ENCODE peak calls at places on chromosomes 16 and 17, in five cellular contexts. A is Peyer's patch, S is spleen, U is stomach, G is heart left ventricle. T is an unnamed sample.

GRCh38 chr17:46063239-46063638 is 64.2 kb downstream of the STH start:
- DNase-seq in U (no peak), A (no peak), S (no peak), G (no peak), T (peak)

GRCh38 chr17:78346605-78347250 is 13.1 kb downstream of the SOCS3 start:
- DNase-seq in U (no peak), A (no peak), G (peak), S (no peak), T (no peak)

GRCh38 chr16:49980166-49980565 is 44.9 kb upstream of the CNEP1R1 start:
- DNase-seq in A (no peak), G (no peak), U (no peak), S (no peak), T (no peak)

GRCh38 chr16:87966685-87967185 is 15.5 kb downstream of the BANP start:
- DNase-seq in S (peak), A (no peak), G (no peak), U (peak), T (no peak)

GRCh38 chr17:73139296-73139695 is 25.5 kb upstream of the SSTR2 start:
- DNase-seq in S (no peak), U (no peak), A (no peak), G (no peak), T (no peak)

GRCh38 chr17:31657876-31658275 is 201.2 kb downstream of the COPRS start:
- DNase-seq in S (peak), A (no peak), U (no peak), G (no peak), T (no peak)

GRCh38 chr17:50096092-50096491 is 941 bp downstream of the PDK2 start:
- DNase-seq in S (no peak), G (peak), A (no peak), U (peak), T (no peak)

GRCh38 chr17:42906772-42907171 is 6.2 kb downstream of the G6PC1 start:
- DNase-seq in U (no peak), S (no peak), G (no peak), A (no peak), T (no peak)

GRCh38 chr17:79915850-79916430 is 76.7 kb upstream of the CBX4 start:
- DNase-seq in U (peak), G (peak), S (peak), A (no peak), T (no peak)

GRCh38 chr17:49217651-49218413 is 7.3 kb downstream of the ABI3 start:
- DNase-seq in S (peak), G (peak), U (peak), A (peak), T (peak)

GRCh38 chr16:56514845-56515244 is 5.0 kb downstream of the BBS2 start:
- DNase-seq in G (no peak), U (no peak), A (no peak), S (no peak), T (no peak)

GRCh38 chr16:83623091-83623730 is 184.6 kb upstream of the HSBP1 start:
- DNase-seq in U (no peak), S (no peak), G (no peak), A (no peak), T (no peak)

GRCh38 chr17:17713839-17714238 is 32.6 kb downstream of the RAI1 start:
- DNase-seq in S (no peak), U (peak), A (no peak), G (no peak), T (no peak)

GRCh38 chr16:89949756-89950155 is 1.2 kb downstream of the DEF8 start:
- DNase-seq in U (no peak), G (no peak), S (no peak), A (no peak), T (no peak)

GRCh38 chr16:11572301-11572995 is 14.3 kb downstream of the LITAF start:
- DNase-seq in A (peak), G (no peak), U (no peak), S (peak), T (no peak)

GRCh38 chr17:28395968-28396367 is 10.0 kb downstream of the SLC46A1 start:
- DNase-seq in G (no peak), U (no peak), S (no peak), A (no peak), T (no peak)

GRCh38 chr16:88194397-88195020 is 188.2 kb upstream of the ZNF469 start:
- DNase-seq in G (no peak), S (no peak), A (no peak), U (no peak), T (peak)

GRCh38 chr17:41965694-41966375 is 760 bp upstream of the CNP start:
- DNase-seq in A (peak), S (peak), G (peak), U (peak), T (no peak)

GRCh38 chr16:88665148-88665547 is 2.3 kb upstream of the MVD start:
- DNase-seq in U (peak), G (no peak), A (no peak), S (no peak), T (no peak)

GRCh38 chr16:680967-681745 is 946 bp downstream of the STUB1 start:
- DNase-seq in S (peak), U (peak), A (no peak), G (no peak), T (peak)

GRCh38 chr16:46607529-46607928 is 13.7 kb downstream of the SHCBP1 start:
- DNase-seq in A (no peak), U (no peak), S (no peak), G (no peak), T (no peak)

GRCh38 chr17:77328823-77329740 is 188.3 kb downstream of the SEC14L1 start:
- DNase-seq in A (peak), U (peak), G (no peak), S (peak), T (no peak)

GRCh38 chr17:46995841-46996571 is 17.0 kb upstream of the RPRML start:
- DNase-seq in U (no peak), A (no peak), G (no peak), S (no peak), T (no peak)

GRCh38 chr17:78735832-78736525 is 46.1 kb downstream of the CYTH1 start:
- DNase-seq in U (no peak), A (no peak), G (no peak), S (no peak), T (no peak)

GRCh38 chr17:12227547-12227946 is 206.9 kb downstream of the MAP2K4 start:
- DNase-seq in U (no peak), S (no peak), G (no peak), A (no peak), T (no peak)

GRCh38 chr17:11880714-11881113 is 116.6 kb downstream of the ZNF18 start:
- DNase-seq in U (no peak), G (no peak), A (no peak), S (no peak), T (no peak)

GRCh38 chr17:28327031-28327607 is 8.1 kb downstream of the TMEM97 start:
- DNase-seq in S (no peak), G (no peak), U (peak), A (peak), T (no peak)

GRCh38 chr17:62688398-62689140 is 61.1 kb downstream of the MRC2 start:
- DNase-seq in U (no peak), G (peak), A (no peak), S (no peak), T (no peak)

GRCh38 chr16:84004442-84004841 is 36.4 kb downstream of the NECAB2 start:
- DNase-seq in A (no peak), G (no peak), S (no peak), U (no peak), T (no peak)

GRCh38 chr17:57861000-57861736 is 11.3 kb upstream of the MRPS23 start:
- DNase-seq in A (peak), G (peak), U (peak), S (peak), T (no peak)

GRCh38 chr17:62668091-62668804 is 40.8 kb downstream of the MRC2 start:
- DNase-seq in U (no peak), S (no peak), A (no peak), G (no peak), T (no peak)

DNA sequence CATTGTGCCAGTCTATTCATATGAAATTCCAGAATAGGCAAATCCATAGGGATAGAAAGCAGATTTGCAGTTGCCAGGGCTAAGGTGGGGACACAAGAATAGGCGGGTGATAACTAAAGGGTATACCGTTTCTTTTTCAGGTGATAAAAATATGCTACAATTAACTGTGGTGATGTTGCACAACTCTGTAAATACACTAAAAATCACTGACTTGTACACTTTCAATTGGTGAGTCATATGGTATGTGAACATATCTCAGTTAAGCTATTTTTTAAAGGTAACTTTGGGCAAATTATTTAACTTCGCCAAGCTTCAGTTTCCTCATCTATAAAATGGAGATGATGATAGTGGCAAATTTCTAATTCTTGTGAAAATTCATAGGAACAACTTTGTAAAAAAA is 65.9 kb downstream of the CDYL2 start:
- DNase-seq in S (no peak), U (no peak), A (no peak), G (no peak), T (no peak)
- H3K4me3 ChIP-seq in S (no peak), U (no peak), A (no peak), G (no peak), T (no peak)

GRCh38 chr17:83082899-83083367 is 3.5 kb downstream of the METRNL start:
- DNase-seq in A (no peak), G (no peak), S (no peak), U (no peak), T (no peak)
- TF ChIP-seq POLR2A in A (no peak), G (no peak), S (no peak), U (no peak), T (no peak)

GRCh38 chr16:68087688-68088087 is 2.5 kb downstream of the NFATC3 start:
- DNase-seq in G (no peak), U (no peak), A (no peak), S (no peak), T (no peak)

GRCh38 chr16:68089067-68089466 is 3.9 kb downstream of the NFATC3 start:
- DNase-seq in S (no peak), U (no peak), A (no peak), G (no peak), T (no peak)

GRCh38 chr16:68086860-68087268 is 1.7 kb downstream of the NFATC3 start:
- DNase-seq in A (no peak), S (no peak), G (no peak), U (no peak), T (no peak)

GRCh38 chr16:68090109-68090508 is 4.9 kb downstream of the NFATC3 start:
- DNase-seq in U (no peak), A (no peak), G (no peak), S (no peak), T (no peak)

GRCh38 chr16:68088130-68088972 is 3.2 kb downstream of the NFATC3 start:
- DNase-seq in S (no peak), U (no peak), A (no peak), G (no peak), T (no peak)
- H3K4me3 ChIP-seq in S (no peak), U (no peak), A (no peak), G (no peak), T (peak)

GRCh38 chr17:61659437-61659836 is 68.4 kb upstream of the NACA2 start:
- DNase-seq in A (no peak), G (no peak), S (no peak), U (no peak), T (no peak)
- TF ChIP-seq POLR2A in A (no peak), G (no peak), S (no peak), U (no peak), T (no peak)

DNA sequence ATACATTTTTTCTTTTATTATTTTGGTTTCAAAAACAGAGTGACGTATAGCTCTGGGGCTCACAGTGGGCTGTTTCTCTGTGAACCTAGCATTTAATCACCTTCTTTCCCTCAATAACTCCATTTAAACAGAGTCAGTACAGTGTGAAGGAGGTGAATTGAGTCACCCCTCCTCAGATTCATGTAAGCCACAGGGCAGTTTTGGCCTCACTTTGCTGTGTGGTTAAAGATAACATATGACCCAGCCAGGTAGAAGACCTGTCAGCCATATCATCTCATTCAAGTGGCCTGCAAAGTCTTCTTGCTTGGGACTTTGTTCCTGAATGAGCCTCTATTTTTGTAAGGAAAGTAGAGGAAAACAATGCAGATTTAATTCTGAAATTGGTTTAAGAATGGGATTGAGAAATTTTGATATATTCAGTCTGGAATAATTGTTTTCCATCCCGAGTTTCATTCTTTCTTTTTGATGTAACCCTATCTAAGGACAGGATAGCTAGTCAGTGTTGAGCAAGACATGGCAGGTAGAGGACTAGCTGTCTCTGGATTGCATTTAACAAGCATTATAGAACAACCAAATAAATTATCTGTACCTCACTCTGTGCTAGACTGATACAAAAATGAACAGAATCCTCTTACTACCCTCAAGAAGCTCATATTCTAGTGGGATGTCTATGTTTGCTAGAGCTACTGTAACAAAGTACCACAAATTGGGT is 13.1 kb downstream of the MAP2K6 start:
- DNase-seq in G (no peak), U (no peak), S (no peak), A (no peak), T (no peak)
- H3K4me3 ChIP-seq in G (no peak), U (no peak), S (no peak), A (no peak), T (peak)

DNA sequence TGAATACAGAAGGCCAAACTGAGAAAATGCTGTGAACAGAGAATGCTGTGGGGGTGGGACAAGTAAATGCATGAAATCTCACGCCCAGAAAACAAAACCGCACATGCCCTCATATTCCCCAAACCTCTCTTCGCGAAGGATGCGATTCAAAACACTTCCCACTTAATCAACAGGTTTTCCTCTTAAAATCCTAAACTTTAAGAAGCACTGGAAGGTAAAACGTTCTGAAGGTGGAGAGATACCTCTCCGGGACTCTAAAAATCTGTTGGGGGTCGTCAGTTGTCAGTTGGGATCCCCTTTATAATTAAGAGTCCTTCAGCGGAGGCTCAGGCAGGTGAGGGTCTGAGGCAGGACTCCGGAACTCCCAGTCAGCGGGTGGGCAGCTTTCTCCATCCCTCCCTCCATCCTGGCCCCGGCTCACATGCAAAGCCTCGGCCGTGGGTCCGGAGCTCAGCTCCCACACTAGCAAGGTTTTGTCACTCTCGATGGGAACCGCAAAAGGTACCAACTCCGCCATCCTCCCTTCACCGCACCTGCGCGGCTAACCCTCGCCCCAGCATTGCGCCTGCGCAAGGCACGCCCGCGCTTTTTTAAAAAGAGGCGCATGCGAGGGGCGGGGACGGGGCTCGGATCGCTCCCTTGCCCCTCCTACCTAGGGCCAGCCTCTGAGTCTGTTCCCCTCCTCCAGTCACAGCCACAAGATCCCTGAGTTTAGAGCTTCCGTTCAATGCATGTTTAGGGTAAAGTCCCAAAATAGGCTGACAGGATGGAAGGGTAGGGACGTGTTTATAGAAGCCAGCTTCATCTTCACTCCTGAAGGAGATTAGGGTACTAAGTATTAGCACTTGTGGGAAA is at the start of gene RDM1:
- DNase-seq in A (peak), S (peak), G (peak), U (peak), T (peak)
- TF ChIP-seq POLR2A in A (no peak), S (no peak), G (no peak), U (no peak), T (no peak)